ENCODE peak calls at places on chromosomes 3 and 15, in ten cellular contexts. X is cardiac muscle cell; H is IMR-90; D is transverse colon; Q is CD8-positive, alpha-beta T cell; I is endodermal cell; W is SK-N-SH; P is neural progenitor cell; M is psoas muscle; F is ovary. O is an unnamed sample.
A peak's percentile ranks its signal among the peaks of the same experiment; 100 is the strongest.

GRCh38 chr3:64740232-64740631 is 52.4 kb upstream of the ADAMTS9 start:
- DNase-seq in F (peak; percentile 28), Q (no peak), X (no peak), H (peak; percentile 41), I (no peak), D (no peak), P (no peak), W (no peak), M (no peak), O (peak; percentile 67)

GRCh38 chr3:158953131-158953530 is 151.3 kb downstream of the MFSD1 start:
- DNase-seq in Q (no peak), H (no peak), F (no peak), D (no peak), M (no peak), X (no peak), I (no peak), P (no peak), W (no peak), O (no peak)

GRCh38 chr3:14632445-14632930 is 19.1 kb upstream of the CCDC174 start:
- DNase-seq in P (no peak), Q (no peak), D (no peak), X (no peak), F (no peak), M (no peak), I (peak; percentile 48), W (no peak), H (no peak), O (no peak)

GRCh38 chr3:112649478-112649735 is 8.5 kb upstream of the CCDC80 start:
- DNase-seq in P (no peak), I (no peak), Q (no peak), M (no peak), W (no peak), X (no peak), D (no peak), H (peak; percentile 83), F (no peak), O (no peak)

GRCh38 chr15:38059665-38060064 is 125.2 kb downstream of the TMCO5A start:
- DNase-seq in I (no peak), P (no peak), X (no peak), F (no peak), Q (no peak), M (no peak), W (no peak), D (no peak), H (peak; percentile 85), O (no peak)

GRCh38 chr3:52291508-52292181 is 4.0 kb downstream of the GLYCTK start:
- DNase-seq in I (peak; percentile 79), P (peak; percentile 67), H (no peak), X (peak; percentile 51), F (peak; percentile 57), W (peak; percentile 80), M (no peak), D (peak; percentile 41), Q (peak; percentile 33), O (no peak)

GRCh38 chr3:71973337-71974030 is 188.5 kb upstream of the PROK2 start:
- DNase-seq in D (no peak), W (no peak), X (peak; percentile 34), Q (no peak), I (no peak), H (no peak), M (no peak), P (no peak), F (no peak), O (no peak)

GRCh38 chr3:42213417-42213816 is 52.6 kb downstream of the CCK start:
- DNase-seq in M (no peak), X (no peak), I (peak; percentile 36), W (no peak), D (peak; percentile 68), Q (peak; percentile 36), F (no peak), P (no peak), H (no peak), O (no peak)

GRCh38 chr3:175489406-175489805 is 630.3 kb downstream of the NAALADL2 start:
- DNase-seq in F (no peak), P (no peak), W (no peak), I (no peak), M (no peak), X (no peak), D (no peak), Q (no peak), H (no peak), O (no peak)

GRCh38 chr3:155233213-155233612 is 60.3 kb downstream of the STRIT1 start:
- DNase-seq in F (peak; percentile 8), H (peak; percentile 81), I (no peak), W (peak; percentile 23), D (peak; percentile 8), Q (no peak), M (peak; percentile 80), X (peak; percentile 30), P (no peak), O (no peak)

GRCh38 chr3:126982522-126983175 is at the start of gene PLXNA1:
- DNase-seq in I (peak; percentile 93), W (peak; percentile 97), D (peak; percentile 84), H (peak; percentile 66), F (peak; percentile 83), Q (peak; percentile 81), X (peak; percentile 85), P (peak; percentile 92), M (peak; percentile 88), O (peak; percentile 35)

DNA sequence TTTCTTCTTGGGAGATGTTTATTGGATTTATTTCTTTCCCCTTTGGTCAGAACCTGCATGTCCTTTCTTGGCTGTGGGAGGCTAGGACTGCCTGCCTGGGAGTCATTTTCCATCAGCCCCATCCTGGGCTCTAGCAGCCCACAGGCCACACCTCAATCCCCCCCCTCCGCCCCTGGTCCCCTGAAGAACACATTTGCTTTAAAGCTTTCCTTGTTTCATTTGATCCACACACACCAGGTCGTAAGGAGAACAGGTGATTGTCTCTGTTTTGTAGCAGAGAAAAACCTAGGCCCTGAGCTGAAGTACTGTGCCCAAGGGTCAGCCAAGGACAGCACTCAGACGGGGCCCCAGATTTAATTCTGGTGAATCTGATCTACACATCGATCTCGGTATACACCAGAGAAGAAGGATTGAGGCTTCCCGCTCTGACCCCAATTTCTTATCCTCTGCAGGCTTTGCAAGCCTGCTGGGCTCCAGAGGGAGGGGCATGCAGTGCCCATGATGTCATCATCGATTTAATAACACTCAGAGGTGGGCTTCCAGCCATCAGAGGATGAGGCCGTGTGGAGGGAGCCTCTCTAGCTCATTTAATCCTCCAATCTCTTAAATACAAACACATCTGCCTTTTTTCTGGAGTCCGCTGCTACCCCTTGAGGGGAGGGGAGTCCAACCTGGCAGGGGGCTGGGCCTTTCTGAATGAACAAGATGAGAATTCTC is 1.7 kb upstream of the CLN6 start:
- DNase-seq in H (no peak), W (peak; percentile 67), F (no peak), D (no peak), M (peak; percentile 28), I (no peak), Q (no peak), X (no peak), P (peak; percentile 54), O (no peak)
- H3K27ac ChIP-seq in H (no peak overlapping the region), W (peak overlapping the region; percentile 67), F (no peak overlapping the region), D (no peak overlapping the region), M (no peak overlapping the region), I (no peak overlapping the region), Q (no peak overlapping the region), X (no peak overlapping the region), P (no peak overlapping the region), O (no peak overlapping the region)

GRCh38 chr15:90889313-90889730 is 5.0 kb downstream of the FES start:
- DNase-seq in W (no peak), P (no peak), D (no peak), M (no peak), X (no peak), I (no peak), Q (no peak), F (no peak), H (no peak), O (no peak)
- H3K36me3 ChIP-seq in W (no peaks in the 10 kb centered on the region), P (no peaks in the 10 kb centered on the region), D (no peaks in the 10 kb centered on the region), M (peaks cover 43% of the 10 kb centered on the region), X (no peaks in the 10 kb centered on the region), I (peaks cover 6% of the 10 kb centered on the region), Q (no peaks in the 10 kb centered on the region), F (no peaks in the 10 kb centered on the region), H (peaks cover 20% of the 10 kb centered on the region), O (peaks cover 52% of the 10 kb centered on the region)

GRCh38 chr3:46663611-46664135 is 29.8 kb downstream of the ALS2CL start:
- DNase-seq in W (peak; percentile 59), I (peak; percentile 77), X (peak; percentile 48), Q (no peak), M (peak; percentile 59), D (peak; percentile 6), H (peak; percentile 46), F (peak; percentile 22), P (peak; percentile 53), O (no peak)
- TF ChIP-seq CTCF in W (no peak), I (peak; percentile 72), X (no peak), Q (no peak), M (peak; percentile 35), D (no peak), H (peak; percentile 6), F (no peak), P (peak; percentile 28), O (no peak)

GRCh38 chr3:30609930-30610701 is 3.7 kb downstream of the TGFBR2 start:
- DNase-seq in P (no peak), X (no peak), Q (no peak), D (no peak), M (no peak), H (no peak), I (no peak), W (no peak), F (no peak), O (no peak)

GRCh38 chr3:30612422-30613134 is 6.2 kb downstream of the TGFBR2 start:
- DNase-seq in F (no peak), X (no peak), P (no peak), H (no peak), I (no peak), D (no peak), Q (no peak), M (no peak), W (no peak), O (no peak)

GRCh38 chr3:30613135-30613825 is 6.9 kb downstream of the TGFBR2 start:
- DNase-seq in W (no peak), H (no peak), F (no peak), Q (no peak), M (no peak), X (no peak), I (no peak), P (no peak), D (no peak), O (no peak)

GRCh38 chr3:30610702-30611410 is 4.5 kb downstream of the TGFBR2 start:
- DNase-seq in D (no peak), H (no peak), P (no peak), I (no peak), M (no peak), F (no peak), Q (no peak), X (no peak), W (no peak), O (no peak)

DNA sequence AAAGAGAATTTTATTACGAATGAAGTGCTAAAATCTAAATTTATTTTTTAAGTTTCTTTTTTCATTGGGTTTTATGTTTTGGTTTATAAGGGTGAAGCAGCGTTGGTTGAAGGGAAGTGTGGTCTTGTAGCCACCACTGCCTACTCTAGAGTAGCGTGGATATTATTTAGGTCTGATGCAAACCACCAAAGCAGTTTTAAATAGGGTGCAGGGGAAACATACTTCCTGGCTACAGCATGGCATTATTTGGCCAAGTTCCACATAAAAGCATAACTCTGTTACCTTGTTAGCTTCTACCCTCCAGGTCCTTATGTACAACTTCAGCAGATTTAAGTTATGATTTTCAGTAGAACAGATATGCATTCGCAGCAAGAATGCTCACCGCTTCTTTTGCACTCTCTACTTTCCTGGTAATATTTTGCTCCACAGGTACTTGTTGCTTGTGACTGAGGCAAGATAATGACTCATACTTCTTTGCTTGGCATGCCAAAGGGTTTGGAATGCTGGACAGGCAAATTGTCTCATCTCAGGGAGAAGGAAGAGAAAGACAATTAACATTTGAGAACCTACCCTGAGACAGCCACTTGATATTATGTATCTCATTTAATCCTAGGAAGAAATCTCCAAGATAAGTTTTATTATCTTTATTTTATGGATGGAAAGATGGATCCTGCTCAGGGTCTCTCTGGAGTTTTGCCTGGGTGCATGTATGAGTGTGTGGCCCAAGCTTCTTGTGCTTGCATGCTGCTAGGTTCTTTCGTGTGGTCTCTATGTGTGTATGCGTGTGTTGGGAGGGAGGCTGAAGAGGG is 5.4 kb downstream of the TGFBR2 start:
- DNase-seq in P (no peak), X (no peak), F (no peak), M (no peak), I (no peak), W (no peak), D (no peak), H (peak; percentile 60), Q (no peak), O (no peak)
- H3K27ac ChIP-seq in P (no peak overlapping the region), X (no peak overlapping the region), F (no peak overlapping the region), M (peak overlapping the region; percentile 25), I (no peak overlapping the region), W (no peak overlapping the region), D (peak overlapping the region; percentile 99), H (no peak overlapping the region), Q (peak overlapping the region; percentile 74), O (peak overlapping the region; percentile 30)

O was measured in ascending aorta.